ENCODE peak calls at places on chromosomes 5 and 9, in six cellular contexts. C is H9, S is IMR-90, L is neuronal stem cell, V is H1, H is trophoblast cell. X is an unnamed sample.

GRCh38 chr5:172102913-172103629 is 85.0 kb downstream of the STK10 start:
- DNase-seq in C (peak), S (peak), L (peak), V (no peak), H (peak), X (peak)

GRCh38 chr9:128361296-128361980 is 9.7 kb upstream of the URM1 start:
- DNase-seq in C (no peak), S (no peak), L (no peak), V (no peak), H (peak), X (no peak)

GRCh38 chr5:166677891-166678290 is 1613.6 kb upstream of the WWC1 start:
- DNase-seq in C (no peak), S (no peak), L (no peak), V (no peak), H (no peak), X (no peak)

GRCh38 chr5:153824909-153825308 is 213.8 kb downstream of the FAM114A2 start:
- DNase-seq in C (peak), S (no peak), L (no peak), V (peak), H (no peak), X (peak)

GRCh38 chr5:96687812-96688453 is 25.8 kb downstream of the CAST start:
- DNase-seq in C (no peak), S (peak), L (no peak), V (no peak), H (peak), X (peak)

GRCh38 chr5:10987881-10988504 is 227.0 kb upstream of the DAP start:
- DNase-seq in C (peak), S (no peak), L (peak), V (peak), H (peak), X (no peak)

GRCh38 chr9:73050887-73051550 is 98.2 kb upstream of the ALDH1A1 start:
- DNase-seq in C (peak), S (no peak), L (peak), V (no peak), H (peak), X (peak)

GRCh38 chr5:155268770-155269425 is 255.3 kb downstream of the KIF4B start:
- DNase-seq in C (no peak), S (no peak), L (no peak), V (no peak), H (no peak), X (no peak)

GRCh38 chr9:94554439-94555331 is at the start of gene PCAT7:
- DNase-seq in C (peak), S (no peak), L (peak), V (peak), H (peak), X (peak)

GRCh38 chr5:88748670-88749069 is 134.3 kb downstream of the MEF2C start:
- DNase-seq in C (no peak), S (no peak), L (no peak), V (no peak), H (no peak), X (no peak)

GRCh38 chr5:90473321-90474234 is 993 bp downstream of the MBLAC2 start:
- DNase-seq in C (peak), S (peak), L (no peak), V (peak), H (peak), X (peak)

GRCh38 chr5:72951850-72952468 is 3.9 kb upstream of the FCHO2 start:
- DNase-seq in C (no peak), S (peak), L (no peak), V (no peak), H (peak), X (peak)

GRCh38 chr5:29079771-29080170 is 2041.4 kb upstream of the CDH9 start:
- DNase-seq in C (peak), S (no peak), L (no peak), V (peak), H (no peak), X (no peak)

GRCh38 chr9:136645903-136646754 is 16.6 kb upstream of the EGFL7 start:
- DNase-seq in C (no peak), S (no peak), L (no peak), V (peak), H (peak), X (no peak)

GRCh38 chr5:31237159-31237558 is 43.7 kb downstream of the CDH6 start:
- DNase-seq in C (no peak), S (peak), L (no peak), V (no peak), H (peak), X (no peak)

GRCh38 chr9:27487128-27487527 is 37.0 kb upstream of the IFNK start:
- DNase-seq in C (no peak), S (no peak), L (no peak), V (no peak), H (no peak), X (peak)

GRCh38 chr5:132459031-132459982 is 31.3 kb downstream of the IRF1 start:
- DNase-seq in C (no peak), S (peak), L (no peak), V (no peak), H (no peak), X (peak)

GRCh38 chr5:133775584-133776304 is 163.4 kb upstream of the FSTL4 start:
- DNase-seq in C (peak), S (no peak), L (no peak), V (no peak), H (no peak), X (no peak)

GRCh38 chr9:90637626-90638025 is 5.0 kb downstream of the DIRAS2 start:
- DNase-seq in C (no peak), S (no peak), L (no peak), V (no peak), H (no peak), X (no peak)

GRCh38 chr9:134189475-134190231 is 25.3 kb upstream of the RNU6ATAC start:
- DNase-seq in C (no peak), S (no peak), L (no peak), V (no peak), H (no peak), X (no peak)

DNA sequence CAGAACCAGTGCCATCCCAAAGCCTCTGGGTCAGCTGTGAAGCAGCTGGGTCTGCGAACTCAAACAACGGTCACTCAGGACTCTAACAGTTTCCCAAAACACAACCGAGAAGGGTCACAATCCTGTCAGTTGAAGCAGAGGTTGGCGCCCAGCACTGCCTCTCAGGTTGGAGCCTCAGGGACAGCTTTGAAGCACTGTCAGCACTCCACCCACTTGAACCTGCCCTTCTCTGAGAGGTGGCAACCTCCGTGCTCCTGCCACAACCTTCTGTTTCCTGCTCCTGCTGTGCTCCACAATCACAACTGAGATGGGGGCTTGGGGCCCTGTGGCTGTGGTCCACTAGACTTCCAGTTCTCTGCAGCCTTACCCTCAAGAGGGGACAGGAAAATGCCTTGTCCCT is 21.7 kb upstream of the LCP2 start:
- DNase-seq in C (no peak), S (no peak), L (no peak), V (no peak), H (no peak), X (no peak)
- H3K27ac ChIP-seq in C (no peak), S (no peak), L (no peak), V (no peak), H (no peak), X (no peak)

GRCh38 chr5:54689411-54690251 is 172.1 kb downstream of the SNX18 start:
- DNase-seq in C (no peak), S (no peak), L (no peak), V (no peak), H (peak), X (no peak)
- H2AFZ ChIP-seq in C (no peak), S (no peak), L (no peak), V (no peak), H (no peak), X (no peak)

DNA sequence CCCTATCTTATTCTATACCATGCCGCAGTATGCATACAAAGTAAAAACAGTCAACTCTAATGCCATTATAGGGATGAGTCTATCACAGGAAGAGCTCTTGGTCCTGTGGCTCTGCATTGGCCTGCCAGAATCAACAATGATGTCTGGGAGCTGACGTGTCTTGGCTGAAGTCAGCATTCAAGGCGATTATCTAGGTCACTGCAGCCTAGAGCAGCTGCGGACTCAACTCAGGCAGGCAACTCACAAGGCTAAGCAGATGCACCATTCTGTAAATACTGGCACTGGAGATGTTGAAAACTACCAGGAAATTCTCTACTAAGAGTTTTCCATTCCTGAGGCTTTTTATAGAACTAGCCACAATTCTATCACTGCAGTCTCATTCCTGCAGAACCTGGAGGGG is 13.3 kb downstream of the SPATA9 start:
- DNase-seq in C (peak), S (peak), L (no peak), V (no peak), H (peak), X (peak)
- H3K4ac ChIP-seq in C (no peak), S (peak), L (no peak), V (no peak), H (no peak), X (no peak)

DNA sequence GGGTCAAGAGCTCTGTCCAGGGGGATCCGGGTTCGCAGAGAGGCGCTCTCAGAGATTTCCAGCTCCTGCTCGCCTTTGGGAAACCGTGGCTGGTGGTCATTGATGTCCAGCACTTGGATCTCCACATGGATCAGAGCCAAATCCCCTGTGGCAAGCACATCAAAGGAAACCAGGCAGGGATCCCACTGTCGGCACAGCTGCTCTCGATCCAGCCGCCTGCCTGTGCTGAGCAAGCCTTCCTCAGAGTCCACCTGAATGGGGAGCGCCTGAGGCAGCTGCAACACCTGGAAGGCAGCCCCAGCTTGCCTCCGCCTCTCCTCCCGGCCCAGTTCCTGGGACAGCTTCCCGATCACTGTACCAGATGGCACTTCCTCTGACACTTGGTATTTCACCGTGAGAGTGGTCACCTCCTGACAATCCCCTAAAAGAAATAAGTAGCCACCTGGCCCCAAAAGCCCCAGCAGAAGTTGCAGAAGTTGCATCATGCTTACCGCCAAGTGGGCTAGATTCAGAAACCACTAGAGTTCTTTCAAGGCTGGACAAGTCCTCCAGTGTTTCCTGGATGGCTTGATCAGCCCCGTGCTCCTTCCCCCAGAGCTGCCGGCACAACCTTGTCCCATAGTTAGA is 522 bp downstream of the PCDH12 start:
- DNase-seq in C (no peak), S (no peak), L (no peak), V (no peak), H (no peak), X (no peak)
- H3K27ac ChIP-seq in C (no peak), S (no peak), L (no peak), V (no peak), H (no peak), X (no peak)

DNA sequence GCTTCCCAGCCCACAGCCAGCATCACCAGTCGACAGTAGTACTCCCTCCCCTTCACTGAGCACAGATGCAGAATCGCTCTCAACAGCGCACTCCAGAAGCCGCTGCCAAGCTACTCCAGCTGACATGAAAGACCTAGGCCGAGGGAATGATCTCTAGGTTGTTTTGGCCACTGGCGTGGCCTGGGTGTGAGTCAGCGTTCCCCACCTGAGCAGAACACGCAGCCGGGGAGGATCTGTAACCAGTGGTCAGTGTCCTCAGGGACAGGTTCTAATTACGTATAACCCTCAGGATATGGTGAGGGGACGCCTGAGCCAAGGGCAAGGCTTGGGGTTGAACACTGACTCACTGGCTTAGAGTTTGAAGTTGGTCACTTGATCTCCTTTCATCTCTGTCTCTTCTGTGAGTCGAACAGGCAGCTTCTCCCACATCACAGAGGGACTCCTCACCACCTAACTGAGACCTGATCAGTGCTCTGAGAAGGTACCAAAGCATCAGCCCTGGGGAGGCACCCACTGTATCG is 76.9 kb upstream of the IL17B start:
- DNase-seq in C (no peak), S (peak), L (no peak), V (no peak), H (peak), X (peak)
- H2AFZ ChIP-seq in C (no peak), S (peak), L (peak), V (peak), H (peak), X (no peak)

GRCh38 chr5:42676362-42676761 is 80.3 kb upstream of the CCDC152 start:
- DNase-seq in C (no peak), S (no peak), L (no peak), V (no peak), H (no peak), X (no peak)

GRCh38 chr5:42675602-42676001 is 81.0 kb upstream of the CCDC152 start:
- DNase-seq in C (no peak), S (no peak), L (no peak), V (no peak), H (no peak), X (no peak)

GRCh38 chr5:42677156-42677842 is 79.3 kb upstream of the CCDC152 start:
- DNase-seq in C (no peak), S (no peak), L (no peak), V (no peak), H (no peak), X (no peak)

DNA sequence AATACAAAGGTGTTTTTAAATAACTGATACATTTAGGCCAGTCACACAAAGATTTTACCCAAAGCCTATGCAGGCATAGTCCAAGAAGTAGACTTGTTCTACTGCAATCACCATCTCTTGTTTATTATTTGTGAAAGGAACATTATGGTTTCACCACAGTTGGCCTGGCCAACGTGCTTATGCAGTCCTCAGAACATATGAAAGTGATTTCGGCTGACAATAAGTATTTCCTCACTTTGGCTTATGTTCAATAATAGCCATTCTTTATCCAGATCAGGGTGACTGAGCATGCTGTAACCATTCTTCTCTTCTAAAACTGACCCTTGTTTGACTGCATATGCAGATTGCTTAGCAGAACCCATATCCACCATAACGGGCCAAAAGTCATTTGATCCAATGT is 76.6 kb upstream of the CCDC152 start:
- DNase-seq in C (no peak), S (no peak), L (no peak), V (no peak), H (no peak), X (no peak)
- H3K4ac ChIP-seq in C (no peak), S (no peak), L (no peak), V (no peak), H (no peak), X (no peak)

GRCh38 chr5:173891367-173891766 is 3.2 kb downstream of the CPEB4 start:
- DNase-seq in C (no peak), S (no peak), L (no peak), V (no peak), H (no peak), X (peak)

GRCh38 chr5:173901705-173902104 is 13.6 kb downstream of the CPEB4 start:
- DNase-seq in C (no peak), S (no peak), L (no peak), V (no peak), H (no peak), X (no peak)

GRCh38 chr5:173895766-173896165 is 7.6 kb downstream of the CPEB4 start:
- DNase-seq in C (no peak), S (no peak), L (no peak), V (no peak), H (peak), X (no peak)

GRCh38 chr5:173893192-173893561 is 5.0 kb downstream of the CPEB4 start:
- DNase-seq in C (no peak), S (no peak), L (no peak), V (no peak), H (no peak), X (no peak)

GRCh38 chr5:173896631-173897030 is 8.5 kb downstream of the CPEB4 start:
- DNase-seq in C (no peak), S (no peak), L (no peak), V (no peak), H (no peak), X (no peak)
- H3K27ac ChIP-seq in C (no peak), S (no peak), L (no peak), V (no peak), H (no peak), X (no peak)